ENCODE peak calls at places on chromosomes 13 and 19, in ten cellular contexts. One of them, this sample, is unnamed.
A peak's percentile ranks its signal among the peaks of the same experiment; 100 is the strongest.

GRCh38 chr13:113089693-113090414 is 15.7 kb upstream of the F7 start:
- DNase-seq in activated CD4-positive, alpha-beta T cell treated with anti-CD3 and anti-CD28 coated beads, Interleukin-2, amount 10 ng/mL, durations not matched to agents 7 days and 5 days: no peak
- DNase-seq in neuronal stem cell: no peak
- DNase-seq in naive thymus-derived CD8-positive, alpha-beta T cell: no peak
- DNase-seq in astrocyte of the hippocampus: no peak
- DNase-seq in MV-4-11: no peak
- DNase-seq in naive B cell: no peak
- DNase-seq in AG04449: no peak
- DNase-seq in ELR: no peak
- DNase-seq in KBM-7: no peak
- DNase-seq in this sample: no peak

GRCh38 chr19:16134510-16134909 is 9.0 kb upstream of the HSH2D start:
- DNase-seq in MV-4-11: peak; percentile 30
- DNase-seq in KBM-7: no peak
- DNase-seq in astrocyte of the hippocampus: no peak
- DNase-seq in neuronal stem cell: no peak
- DNase-seq in AG04449: no peak
- DNase-seq in activated CD4-positive, alpha-beta T cell treated with anti-CD3 and anti-CD28 coated beads, Interleukin-2, amount 10 ng/mL, durations not matched to agents 7 days and 5 days: no peak
- DNase-seq in ELR: no peak
- DNase-seq in naive B cell: no peak
- DNase-seq in naive thymus-derived CD8-positive, alpha-beta T cell: no peak
- DNase-seq in this sample: no peak

GRCh38 chr13:93244918-93245280 is 18.3 kb downstream of the GPC6 start:
- DNase-seq in KBM-7: no peak
- DNase-seq in ELR: peak; percentile 40
- DNase-seq in AG04449: no peak
- DNase-seq in naive thymus-derived CD8-positive, alpha-beta T cell: no peak
- DNase-seq in neuronal stem cell: no peak
- DNase-seq in astrocyte of the hippocampus: peak; percentile 65
- DNase-seq in naive B cell: no peak
- DNase-seq in MV-4-11: no peak
- DNase-seq in activated CD4-positive, alpha-beta T cell treated with anti-CD3 and anti-CD28 coated beads, Interleukin-2, amount 10 ng/mL, durations not matched to agents 7 days and 5 days: no peak
- DNase-seq in this sample: no peak

GRCh38 chr19:2135474-2136402 is 15.6 kb downstream of the AP3D1 start:
- DNase-seq in naive B cell: no peak
- DNase-seq in astrocyte of the hippocampus: no peak
- DNase-seq in AG04449: no peak
- DNase-seq in activated CD4-positive, alpha-beta T cell treated with anti-CD3 and anti-CD28 coated beads, Interleukin-2, amount 10 ng/mL, durations not matched to agents 7 days and 5 days: no peak
- DNase-seq in ELR: no peak
- DNase-seq in MV-4-11: no peak
- DNase-seq in neuronal stem cell: no peak
- DNase-seq in naive thymus-derived CD8-positive, alpha-beta T cell: no peak
- DNase-seq in KBM-7: no peak
- DNase-seq in this sample: peak; percentile 39

GRCh38 chr19:1017906-1018305 is 3.0 kb downstream of the TMEM259 start:
- DNase-seq in neuronal stem cell: no peak
- DNase-seq in astrocyte of the hippocampus: no peak
- DNase-seq in activated CD4-positive, alpha-beta T cell treated with anti-CD3 and anti-CD28 coated beads, Interleukin-2, amount 10 ng/mL, durations not matched to agents 7 days and 5 days: no peak
- DNase-seq in naive thymus-derived CD8-positive, alpha-beta T cell: no peak
- DNase-seq in MV-4-11: no peak
- DNase-seq in AG04449: no peak
- DNase-seq in KBM-7: no peak
- DNase-seq in ELR: no peak
- DNase-seq in naive B cell: no peak
- DNase-seq in this sample: no peak

GRCh38 chr19:4556574-4557185 is 2.8 kb downstream of the SEMA6B start:
- DNase-seq in astrocyte of the hippocampus: no peak
- DNase-seq in AG04449: no peak
- DNase-seq in MV-4-11: peak; percentile 34
- DNase-seq in KBM-7: no peak
- DNase-seq in ELR: peak; percentile 68
- DNase-seq in naive B cell: no peak
- DNase-seq in activated CD4-positive, alpha-beta T cell treated with anti-CD3 and anti-CD28 coated beads, Interleukin-2, amount 10 ng/mL, durations not matched to agents 7 days and 5 days: peak; percentile 14
- DNase-seq in neuronal stem cell: no peak
- DNase-seq in naive thymus-derived CD8-positive, alpha-beta T cell: no peak
- DNase-seq in this sample: peak; percentile 89

GRCh38 chr19:51098366-51099069 is 9.7 kb downstream of the CTU1 start:
- DNase-seq in activated CD4-positive, alpha-beta T cell treated with anti-CD3 and anti-CD28 coated beads, Interleukin-2, amount 10 ng/mL, durations not matched to agents 7 days and 5 days: peak; percentile 35
- DNase-seq in astrocyte of the hippocampus: peak; percentile 57
- DNase-seq in MV-4-11: no peak
- DNase-seq in KBM-7: no peak
- DNase-seq in naive thymus-derived CD8-positive, alpha-beta T cell: peak; percentile 34
- DNase-seq in AG04449: no peak
- DNase-seq in naive B cell: no peak
- DNase-seq in neuronal stem cell: no peak
- DNase-seq in ELR: no peak
- DNase-seq in this sample: no peak

GRCh38 chr19:6886272-6886671 is 1.1 kb upstream of the ADGRE1 start:
- DNase-seq in activated CD4-positive, alpha-beta T cell treated with anti-CD3 and anti-CD28 coated beads, Interleukin-2, amount 10 ng/mL, durations not matched to agents 7 days and 5 days: no peak
- DNase-seq in naive thymus-derived CD8-positive, alpha-beta T cell: no peak
- DNase-seq in MV-4-11: no peak
- DNase-seq in ELR: no peak
- DNase-seq in astrocyte of the hippocampus: no peak
- DNase-seq in KBM-7: no peak
- DNase-seq in neuronal stem cell: no peak
- DNase-seq in naive B cell: no peak
- DNase-seq in AG04449: no peak
- DNase-seq in this sample: no peak

GRCh38 chr19:41501854-41502253 is 58.9 kb downstream of the ERICH4 start:
- DNase-seq in naive B cell: no peak
- DNase-seq in MV-4-11: no peak
- DNase-seq in ELR: no peak
- DNase-seq in activated CD4-positive, alpha-beta T cell treated with anti-CD3 and anti-CD28 coated beads, Interleukin-2, amount 10 ng/mL, durations not matched to agents 7 days and 5 days: no peak
- DNase-seq in KBM-7: no peak
- DNase-seq in AG04449: no peak
- DNase-seq in astrocyte of the hippocampus: no peak
- DNase-seq in naive thymus-derived CD8-positive, alpha-beta T cell: no peak
- DNase-seq in neuronal stem cell: no peak
- DNase-seq in this sample: no peak

GRCh38 chr19:13396256-13397080 is 109.8 kb downstream of the CACNA1A start:
- DNase-seq in neuronal stem cell: peak; percentile 53
- DNase-seq in activated CD4-positive, alpha-beta T cell treated with anti-CD3 and anti-CD28 coated beads, Interleukin-2, amount 10 ng/mL, durations not matched to agents 7 days and 5 days: no peak
- DNase-seq in astrocyte of the hippocampus: peak; percentile 50
- DNase-seq in MV-4-11: peak; percentile 19
- DNase-seq in naive thymus-derived CD8-positive, alpha-beta T cell: no peak
- DNase-seq in ELR: peak; percentile 85
- DNase-seq in naive B cell: no peak
- DNase-seq in AG04449: no peak
- DNase-seq in KBM-7: peak; percentile 33
- DNase-seq in this sample: peak; percentile 16

GRCh38 chr19:5957132-5957531 is 20.8 kb downstream of the RANBP3 start:
- DNase-seq in naive thymus-derived CD8-positive, alpha-beta T cell: no peak
- DNase-seq in naive B cell: no peak
- DNase-seq in ELR: peak; percentile 55
- DNase-seq in neuronal stem cell: no peak
- DNase-seq in KBM-7: no peak
- DNase-seq in activated CD4-positive, alpha-beta T cell treated with anti-CD3 and anti-CD28 coated beads, Interleukin-2, amount 10 ng/mL, durations not matched to agents 7 days and 5 days: no peak
- DNase-seq in AG04449: no peak
- DNase-seq in astrocyte of the hippocampus: peak; percentile 45
- DNase-seq in MV-4-11: no peak
- DNase-seq in this sample: no peak

GRCh38 chr13:80873589-80873988 is 532.7 kb upstream of the SPRY2 start:
- DNase-seq in naive B cell: peak; percentile 6
- DNase-seq in ELR: peak; percentile 40
- DNase-seq in AG04449: no peak
- DNase-seq in MV-4-11: peak; percentile 98
- DNase-seq in naive thymus-derived CD8-positive, alpha-beta T cell: peak; percentile 5
- DNase-seq in neuronal stem cell: no peak
- DNase-seq in astrocyte of the hippocampus: peak; percentile 6
- DNase-seq in activated CD4-positive, alpha-beta T cell treated with anti-CD3 and anti-CD28 coated beads, Interleukin-2, amount 10 ng/mL, durations not matched to agents 7 days and 5 days: no peak
- DNase-seq in KBM-7: peak; percentile 7
- DNase-seq in this sample: no peak

GRCh38 chr13:112657850-112658445 is 31.9 kb upstream of the ATP11A start:
- DNase-seq in activated CD4-positive, alpha-beta T cell treated with anti-CD3 and anti-CD28 coated beads, Interleukin-2, amount 10 ng/mL, durations not matched to agents 7 days and 5 days: no peak
- DNase-seq in MV-4-11: no peak
- DNase-seq in astrocyte of the hippocampus: peak; percentile 85
- DNase-seq in ELR: peak; percentile 84
- DNase-seq in KBM-7: no peak
- DNase-seq in AG04449: peak; percentile 29
- DNase-seq in naive B cell: no peak
- DNase-seq in neuronal stem cell: no peak
- DNase-seq in naive thymus-derived CD8-positive, alpha-beta T cell: no peak
- DNase-seq in this sample: no peak

GRCh38 chr19:3494559-3494958 is 5.9 kb downstream of the DOHH start:
- DNase-seq in MV-4-11: no peak
- DNase-seq in AG04449: no peak
- DNase-seq in KBM-7: no peak
- DNase-seq in neuronal stem cell: no peak
- DNase-seq in activated CD4-positive, alpha-beta T cell treated with anti-CD3 and anti-CD28 coated beads, Interleukin-2, amount 10 ng/mL, durations not matched to agents 7 days and 5 days: peak; percentile 51
- DNase-seq in ELR: no peak
- DNase-seq in astrocyte of the hippocampus: no peak
- DNase-seq in naive B cell: no peak
- DNase-seq in naive thymus-derived CD8-positive, alpha-beta T cell: no peak
- DNase-seq in this sample: no peak

GRCh38 chr13:85386424-85386823 is 412.8 kb downstream of the SLITRK6 start:
- DNase-seq in naive B cell: no peak
- DNase-seq in astrocyte of the hippocampus: peak; percentile 14
- DNase-seq in ELR: no peak
- DNase-seq in activated CD4-positive, alpha-beta T cell treated with anti-CD3 and anti-CD28 coated beads, Interleukin-2, amount 10 ng/mL, durations not matched to agents 7 days and 5 days: no peak
- DNase-seq in AG04449: no peak
- DNase-seq in neuronal stem cell: peak; percentile 5
- DNase-seq in naive thymus-derived CD8-positive, alpha-beta T cell: no peak
- DNase-seq in MV-4-11: no peak
- DNase-seq in KBM-7: no peak
- DNase-seq in this sample: no peak

GRCh38 chr13:43085545-43085944 is 62.2 kb downstream of the DNAJC15 start:
- DNase-seq in astrocyte of the hippocampus: peak; percentile 58
- DNase-seq in neuronal stem cell: no peak
- DNase-seq in KBM-7: peak; percentile 38
- DNase-seq in activated CD4-positive, alpha-beta T cell treated with anti-CD3 and anti-CD28 coated beads, Interleukin-2, amount 10 ng/mL, durations not matched to agents 7 days and 5 days: no peak
- DNase-seq in naive thymus-derived CD8-positive, alpha-beta T cell: no peak
- DNase-seq in MV-4-11: no peak
- DNase-seq in naive B cell: no peak
- DNase-seq in ELR: peak; percentile 56
- DNase-seq in AG04449: no peak
- DNase-seq in this sample: peak; percentile 7

GRCh38 chr13:112968910-112969691 is at the start of gene MCF2L:
- DNase-seq in ELR: peak; percentile 32
- DNase-seq in MV-4-11: peak; percentile 37
- DNase-seq in KBM-7: peak; percentile 58
- DNase-seq in naive thymus-derived CD8-positive, alpha-beta T cell: peak; percentile 61
- DNase-seq in AG04449: no peak
- DNase-seq in astrocyte of the hippocampus: peak; percentile 48
- DNase-seq in naive B cell: peak; percentile 67
- DNase-seq in activated CD4-positive, alpha-beta T cell treated with anti-CD3 and anti-CD28 coated beads, Interleukin-2, amount 10 ng/mL, durations not matched to agents 7 days and 5 days: peak; percentile 49
- DNase-seq in neuronal stem cell: peak; percentile 38
- DNase-seq in this sample: no peak

GRCh38 chr19:49216076-49216475 is 58.5 kb downstream of the TRPM4 start:
- DNase-seq in MV-4-11: no peak
- DNase-seq in neuronal stem cell: no peak
- DNase-seq in AG04449: no peak
- DNase-seq in naive thymus-derived CD8-positive, alpha-beta T cell: no peak
- DNase-seq in astrocyte of the hippocampus: peak; percentile 64
- DNase-seq in naive B cell: no peak
- DNase-seq in ELR: peak; percentile 91
- DNase-seq in KBM-7: no peak
- DNase-seq in activated CD4-positive, alpha-beta T cell treated with anti-CD3 and anti-CD28 coated beads, Interleukin-2, amount 10 ng/mL, durations not matched to agents 7 days and 5 days: no peak
- DNase-seq in this sample: no peak

GRCh38 chr19:50461066-50461875 is 15.0 kb upstream of the EMC10 start:
- DNase-seq in KBM-7: peak; percentile 79
- DNase-seq in ELR: peak; percentile 70
- DNase-seq in naive thymus-derived CD8-positive, alpha-beta T cell: peak; percentile 49
- DNase-seq in MV-4-11: peak; percentile 75
- DNase-seq in neuronal stem cell: peak; percentile 71
- DNase-seq in astrocyte of the hippocampus: peak; percentile 83
- DNase-seq in AG04449: no peak
- DNase-seq in activated CD4-positive, alpha-beta T cell treated with anti-CD3 and anti-CD28 coated beads, Interleukin-2, amount 10 ng/mL, durations not matched to agents 7 days and 5 days: peak; percentile 69
- DNase-seq in naive B cell: peak; percentile 66
- DNase-seq in this sample: peak; percentile 64

GRCh38 chr13:51243832-51244231 is 21.6 kb downstream of the FAM124A start:
- DNase-seq in naive B cell: no peak
- DNase-seq in astrocyte of the hippocampus: no peak
- DNase-seq in MV-4-11: no peak
- DNase-seq in AG04449: no peak
- DNase-seq in activated CD4-positive, alpha-beta T cell treated with anti-CD3 and anti-CD28 coated beads, Interleukin-2, amount 10 ng/mL, durations not matched to agents 7 days and 5 days: no peak
- DNase-seq in ELR: no peak
- DNase-seq in neuronal stem cell: no peak
- DNase-seq in KBM-7: no peak
- DNase-seq in naive thymus-derived CD8-positive, alpha-beta T cell: no peak
- DNase-seq in this sample: no peak

GRCh38 chr19:50377051-50377441 is 789 bp downstream of the NR1H2 start:
- DNase-seq in AG04449: no peak
- DNase-seq in ELR: no peak
- DNase-seq in naive thymus-derived CD8-positive, alpha-beta T cell: no peak
- DNase-seq in KBM-7: peak; percentile 39
- DNase-seq in astrocyte of the hippocampus: no peak
- DNase-seq in naive B cell: no peak
- DNase-seq in MV-4-11: no peak
- DNase-seq in neuronal stem cell: no peak
- DNase-seq in activated CD4-positive, alpha-beta T cell treated with anti-CD3 and anti-CD28 coated beads, Interleukin-2, amount 10 ng/mL, durations not matched to agents 7 days and 5 days: peak; percentile 58
- DNase-seq in this sample: peak; percentile 90

GRCh38 chr19:15280915-15281683 is 48.9 kb upstream of the EPHX3 start:
- DNase-seq in KBM-7: peak; percentile 71
- DNase-seq in naive B cell: no peak
- DNase-seq in AG04449: no peak
- DNase-seq in ELR: peak; percentile 77
- DNase-seq in astrocyte of the hippocampus: peak; percentile 94
- DNase-seq in MV-4-11: peak; percentile 82
- DNase-seq in naive thymus-derived CD8-positive, alpha-beta T cell: no peak
- DNase-seq in activated CD4-positive, alpha-beta T cell treated with anti-CD3 and anti-CD28 coated beads, Interleukin-2, amount 10 ng/mL, durations not matched to agents 7 days and 5 days: no peak
- DNase-seq in neuronal stem cell: peak; percentile 81
- DNase-seq in this sample: peak; percentile 75

GRCh38 chr13:29613101-29613500 is 17.6 kb upstream of the SLC7A1 start:
- DNase-seq in neuronal stem cell: no peak
- DNase-seq in ELR: no peak
- DNase-seq in AG04449: no peak
- DNase-seq in KBM-7: no peak
- DNase-seq in MV-4-11: no peak
- DNase-seq in activated CD4-positive, alpha-beta T cell treated with anti-CD3 and anti-CD28 coated beads, Interleukin-2, amount 10 ng/mL, durations not matched to agents 7 days and 5 days: no peak
- DNase-seq in astrocyte of the hippocampus: no peak
- DNase-seq in naive thymus-derived CD8-positive, alpha-beta T cell: no peak
- DNase-seq in naive B cell: no peak
- DNase-seq in this sample: no peak

GRCh38 chr13:112885782-112886268 is 83.2 kb upstream of the MCF2L start:
- DNase-seq in astrocyte of the hippocampus: peak; percentile 93
- DNase-seq in naive B cell: no peak
- DNase-seq in AG04449: no peak
- DNase-seq in neuronal stem cell: peak; percentile 74
- DNase-seq in KBM-7: no peak
- DNase-seq in MV-4-11: no peak
- DNase-seq in ELR: peak; percentile 85
- DNase-seq in activated CD4-positive, alpha-beta T cell treated with anti-CD3 and anti-CD28 coated beads, Interleukin-2, amount 10 ng/mL, durations not matched to agents 7 days and 5 days: no peak
- DNase-seq in naive thymus-derived CD8-positive, alpha-beta T cell: no peak
- DNase-seq in this sample: peak; percentile 56

GRCh38 chr13:37138169-37138568 is 32.7 kb upstream of the CSNK1A1L start:
- DNase-seq in naive thymus-derived CD8-positive, alpha-beta T cell: no peak
- DNase-seq in activated CD4-positive, alpha-beta T cell treated with anti-CD3 and anti-CD28 coated beads, Interleukin-2, amount 10 ng/mL, durations not matched to agents 7 days and 5 days: no peak
- DNase-seq in KBM-7: peak; percentile 0
- DNase-seq in naive B cell: no peak
- DNase-seq in AG04449: no peak
- DNase-seq in ELR: peak; percentile 60
- DNase-seq in MV-4-11: no peak
- DNase-seq in astrocyte of the hippocampus: no peak
- DNase-seq in neuronal stem cell: no peak
- DNase-seq in this sample: no peak

GRCh38 chr13:112132142-112132541 is 65.2 kb downstream of the SOX1 start:
- DNase-seq in naive B cell: no peak
- DNase-seq in KBM-7: no peak
- DNase-seq in AG04449: no peak
- DNase-seq in astrocyte of the hippocampus: no peak
- DNase-seq in ELR: no peak
- DNase-seq in naive thymus-derived CD8-positive, alpha-beta T cell: no peak
- DNase-seq in neuronal stem cell: no peak
- DNase-seq in MV-4-11: no peak
- DNase-seq in activated CD4-positive, alpha-beta T cell treated with anti-CD3 and anti-CD28 coated beads, Interleukin-2, amount 10 ng/mL, durations not matched to agents 7 days and 5 days: no peak
- DNase-seq in this sample: no peak

GRCh38 chr13:105497597-105497996 is 1037.9 kb downstream of the EFNB2 start:
- DNase-seq in activated CD4-positive, alpha-beta T cell treated with anti-CD3 and anti-CD28 coated beads, Interleukin-2, amount 10 ng/mL, durations not matched to agents 7 days and 5 days: no peak
- DNase-seq in AG04449: no peak
- DNase-seq in ELR: no peak
- DNase-seq in neuronal stem cell: no peak
- DNase-seq in MV-4-11: no peak
- DNase-seq in naive thymus-derived CD8-positive, alpha-beta T cell: no peak
- DNase-seq in naive B cell: no peak
- DNase-seq in astrocyte of the hippocampus: no peak
- DNase-seq in KBM-7: no peak
- DNase-seq in this sample: no peak

GRCh38 chr13:59880468-59880867 is 283.3 kb downstream of the DIAPH3 start:
- DNase-seq in activated CD4-positive, alpha-beta T cell treated with anti-CD3 and anti-CD28 coated beads, Interleukin-2, amount 10 ng/mL, durations not matched to agents 7 days and 5 days: no peak
- DNase-seq in naive thymus-derived CD8-positive, alpha-beta T cell: no peak
- DNase-seq in AG04449: no peak
- DNase-seq in naive B cell: no peak
- DNase-seq in ELR: peak; percentile 60
- DNase-seq in KBM-7: no peak
- DNase-seq in neuronal stem cell: no peak
- DNase-seq in astrocyte of the hippocampus: no peak
- DNase-seq in MV-4-11: no peak
- DNase-seq in this sample: no peak

This sample was measured in erythroblast.